ENCODE peak calls at places on chromosome X, in nine cellular contexts. One of them, this sample, is unnamed.

GRCh38 chrX:153669174-153669890 is 4.3 kb downstream of the PNCK start:
- DNase-seq in transverse colon: no peak
- DNase-seq in HCT116: no peak
- DNase-seq in GM23338: no peak
- DNase-seq in HepG2: no peak
- DNase-seq in H1: no peak
- DNase-seq in stomach: no peak
- DNase-seq in suprapubic skin: no peak
- DNase-seq in breast epithelium: peak
- DNase-seq in this sample: no peak

GRCh38 chrX:10952619-10953018 is 158.5 kb upstream of the HCCS start:
- DNase-seq in GM23338: peak
- DNase-seq in HCT116: no peak
- DNase-seq in breast epithelium: no peak
- DNase-seq in HepG2: no peak
- DNase-seq in stomach: no peak
- DNase-seq in H1: peak
- DNase-seq in transverse colon: no peak
- DNase-seq in suprapubic skin: no peak
- DNase-seq in this sample: no peak

GRCh38 chrX:18146954-18147353 is 73.7 kb downstream of the BEND2 start:
- DNase-seq in suprapubic skin: no peak
- DNase-seq in breast epithelium: no peak
- DNase-seq in HepG2: peak
- DNase-seq in H1: no peak
- DNase-seq in transverse colon: no peak
- DNase-seq in stomach: no peak
- DNase-seq in HCT116: no peak
- DNase-seq in GM23338: peak
- DNase-seq in this sample: no peak

GRCh38 chrX:73851014-73852009 is 288.3 kb downstream of the CHIC1 start:
- DNase-seq in breast epithelium: no peak
- DNase-seq in GM23338: no peak
- DNase-seq in HepG2: no peak
- DNase-seq in stomach: peak
- DNase-seq in HCT116: no peak
- DNase-seq in transverse colon: peak
- DNase-seq in suprapubic skin: no peak
- DNase-seq in H1: no peak
- DNase-seq in this sample: peak

GRCh38 chrX:14753436-14753835 is 119.4 kb downstream of the FANCB start:
- DNase-seq in HCT116: no peak
- DNase-seq in stomach: no peak
- DNase-seq in transverse colon: no peak
- DNase-seq in suprapubic skin: no peak
- DNase-seq in GM23338: no peak
- DNase-seq in H1: no peak
- DNase-seq in HepG2: no peak
- DNase-seq in breast epithelium: no peak
- DNase-seq in this sample: no peak

GRCh38 chrX:11666180-11666579 is 460 bp upstream of the ARHGAP6 start:
- DNase-seq in suprapubic skin: no peak
- DNase-seq in H1: no peak
- DNase-seq in GM23338: peak
- DNase-seq in HCT116: no peak
- DNase-seq in breast epithelium: no peak
- DNase-seq in HepG2: no peak
- DNase-seq in stomach: no peak
- DNase-seq in transverse colon: no peak
- DNase-seq in this sample: no peak

GRCh38 chrX:16552546-16552945 is 97.4 kb upstream of the S100G start:
- DNase-seq in stomach: no peak
- DNase-seq in HepG2: no peak
- DNase-seq in H1: no peak
- DNase-seq in breast epithelium: no peak
- DNase-seq in GM23338: no peak
- DNase-seq in HCT116: no peak
- DNase-seq in transverse colon: no peak
- DNase-seq in suprapubic skin: no peak
- DNase-seq in this sample: no peak

GRCh38 chrX:132490086-132490419 is 1.2 kb upstream of the MBNL3 start:
- DNase-seq in suprapubic skin: no peak
- DNase-seq in transverse colon: peak
- DNase-seq in GM23338: no peak
- DNase-seq in HCT116: no peak
- DNase-seq in H1: no peak
- DNase-seq in stomach: no peak
- DNase-seq in HepG2: peak
- DNase-seq in breast epithelium: no peak
- DNase-seq in this sample: no peak

GRCh38 chrX:132433001-132433400 is 55.8 kb downstream of the MBNL3 start:
- DNase-seq in H1: no peak
- DNase-seq in transverse colon: no peak
- DNase-seq in GM23338: peak
- DNase-seq in stomach: no peak
- DNase-seq in breast epithelium: no peak
- DNase-seq in suprapubic skin: no peak
- DNase-seq in HCT116: no peak
- DNase-seq in HepG2: peak
- DNase-seq in this sample: no peak

GRCh38 chrX:45735571-45735970 is 534.9 kb upstream of the DIPK2B start:
- DNase-seq in transverse colon: no peak
- DNase-seq in breast epithelium: no peak
- DNase-seq in stomach: no peak
- DNase-seq in HepG2: no peak
- DNase-seq in H1: no peak
- DNase-seq in HCT116: no peak
- DNase-seq in suprapubic skin: no peak
- DNase-seq in GM23338: no peak
- DNase-seq in this sample: no peak

GRCh38 chrX:53284684-53285447 is 3.5 kb upstream of the IQSEC2 start:
- DNase-seq in HepG2: peak
- DNase-seq in stomach: peak
- DNase-seq in breast epithelium: no peak
- DNase-seq in GM23338: peak
- DNase-seq in transverse colon: peak
- DNase-seq in HCT116: no peak
- DNase-seq in H1: peak
- DNase-seq in suprapubic skin: no peak
- DNase-seq in this sample: no peak

GRCh38 chrX:132216283-132216682 is 3.0 kb downstream of the RAP2C start:
- DNase-seq in suprapubic skin: no peak
- DNase-seq in stomach: no peak
- DNase-seq in transverse colon: no peak
- DNase-seq in HepG2: no peak
- DNase-seq in breast epithelium: no peak
- DNase-seq in H1: no peak
- DNase-seq in GM23338: no peak
- DNase-seq in HCT116: no peak
- DNase-seq in this sample: no peak

GRCh38 chrX:100747090-100747489 is 15.2 kb upstream of the SYTL4 start:
- DNase-seq in stomach: no peak
- DNase-seq in HCT116: no peak
- DNase-seq in transverse colon: no peak
- DNase-seq in breast epithelium: no peak
- DNase-seq in GM23338: no peak
- DNase-seq in HepG2: no peak
- DNase-seq in H1: no peak
- DNase-seq in suprapubic skin: no peak
- DNase-seq in this sample: no peak

DNA sequence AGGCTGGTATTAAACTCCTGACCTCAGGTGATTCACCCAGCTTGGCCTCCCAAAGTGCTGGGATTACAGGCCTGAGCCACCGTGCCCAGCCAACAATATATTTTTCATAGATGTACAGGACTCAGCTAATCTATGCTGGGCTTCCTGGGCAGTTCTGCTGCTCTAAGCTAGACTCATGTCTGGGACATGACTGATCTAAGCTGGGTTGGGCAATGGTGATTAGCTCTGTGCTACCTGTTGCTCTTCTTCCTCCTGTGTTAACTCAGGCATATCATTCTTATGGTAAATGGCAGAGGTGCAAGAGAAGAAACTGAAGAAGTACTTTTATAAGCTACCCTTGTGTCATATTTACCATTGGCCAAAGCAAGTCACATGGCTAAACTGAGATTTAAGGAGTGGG is 11.4 kb upstream of the SUPT20HL2 start:
- DNase-seq in HCT116: no peak
- DNase-seq in suprapubic skin: no peak
- DNase-seq in HepG2: no peak
- DNase-seq in stomach: no peak
- DNase-seq in H1: no peak
- DNase-seq in breast epithelium: no peak
- DNase-seq in transverse colon: no peak
- DNase-seq in GM23338: no peak
- DNase-seq in this sample: no peak
- TF ChIP-seq POLR2AphosphoS5 in HCT116: no peak
- TF ChIP-seq POLR2AphosphoS5 in suprapubic skin: no peak
- TF ChIP-seq POLR2AphosphoS5 in HepG2: no peak
- TF ChIP-seq POLR2AphosphoS5 in stomach: no peak
- TF ChIP-seq POLR2AphosphoS5 in H1: no peak
- TF ChIP-seq POLR2AphosphoS5 in breast epithelium: no peak
- TF ChIP-seq POLR2AphosphoS5 in transverse colon: no peak
- TF ChIP-seq POLR2AphosphoS5 in GM23338: no peak
- TF ChIP-seq POLR2AphosphoS5 in this sample: no peak

DNA sequence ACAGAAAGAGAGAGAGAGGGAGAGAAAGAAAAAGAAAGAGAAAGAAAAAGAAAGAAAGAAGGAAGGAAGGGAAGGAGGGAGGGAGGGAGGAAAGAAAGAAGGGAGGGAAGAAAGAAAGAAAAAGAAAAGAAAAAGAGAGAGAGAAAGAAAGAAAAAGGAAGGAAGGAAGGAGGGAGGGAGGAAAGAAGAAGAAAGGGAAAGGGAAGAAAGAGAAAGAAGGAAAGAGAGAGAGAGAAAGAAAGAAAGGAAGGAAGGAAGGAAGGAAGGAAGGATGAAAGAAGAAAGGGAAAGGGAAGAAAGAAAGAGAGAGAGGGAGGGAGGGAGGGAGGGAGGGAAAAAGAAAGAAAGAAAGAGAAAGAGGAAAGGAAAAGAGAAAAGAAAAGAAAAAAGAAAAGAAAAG is 10.8 kb downstream of the OPHN1 start:
- DNase-seq in GM23338: no peak
- DNase-seq in transverse colon: no peak
- DNase-seq in suprapubic skin: no peak
- DNase-seq in stomach: no peak
- DNase-seq in H1: no peak
- DNase-seq in breast epithelium: no peak
- DNase-seq in HepG2: no peak
- DNase-seq in HCT116: no peak
- DNase-seq in this sample: no peak
- TF ChIP-seq POLR2AphosphoS5 in GM23338: no peak
- TF ChIP-seq POLR2AphosphoS5 in transverse colon: no peak
- TF ChIP-seq POLR2AphosphoS5 in suprapubic skin: no peak
- TF ChIP-seq POLR2AphosphoS5 in stomach: no peak
- TF ChIP-seq POLR2AphosphoS5 in H1: no peak
- TF ChIP-seq POLR2AphosphoS5 in breast epithelium: no peak
- TF ChIP-seq POLR2AphosphoS5 in HepG2: no peak
- TF ChIP-seq POLR2AphosphoS5 in HCT116: no peak
- TF ChIP-seq POLR2AphosphoS5 in this sample: no peak

DNA sequence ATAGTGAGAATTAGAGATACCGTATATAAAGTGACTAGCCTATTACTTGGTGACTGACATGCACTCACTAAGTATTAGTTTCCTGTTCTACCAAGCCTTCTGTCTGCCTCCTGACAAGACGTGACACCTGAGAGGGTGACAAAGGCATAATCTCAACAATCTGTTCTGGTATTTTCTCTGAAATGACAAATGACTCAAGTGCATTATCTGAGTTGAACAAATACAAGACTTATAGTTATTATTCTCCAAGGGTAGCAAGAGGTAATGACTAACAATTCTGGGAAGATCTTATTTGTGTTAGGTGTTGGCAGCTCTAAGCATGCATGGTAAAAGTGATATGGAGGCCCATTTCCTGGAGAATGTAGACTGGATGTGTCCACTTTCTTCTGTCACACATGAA is 60.6 kb downstream of the SYTL5 start:
- DNase-seq in HepG2: no peak
- DNase-seq in breast epithelium: no peak
- DNase-seq in transverse colon: no peak
- DNase-seq in GM23338: no peak
- DNase-seq in suprapubic skin: no peak
- DNase-seq in HCT116: no peak
- DNase-seq in H1: no peak
- DNase-seq in stomach: no peak
- DNase-seq in this sample: no peak
- TF ChIP-seq POLR2AphosphoS5 in HepG2: no peak
- TF ChIP-seq POLR2AphosphoS5 in breast epithelium: no peak
- TF ChIP-seq POLR2AphosphoS5 in transverse colon: no peak
- TF ChIP-seq POLR2AphosphoS5 in GM23338: no peak
- TF ChIP-seq POLR2AphosphoS5 in suprapubic skin: no peak
- TF ChIP-seq POLR2AphosphoS5 in HCT116: no peak
- TF ChIP-seq POLR2AphosphoS5 in H1: no peak
- TF ChIP-seq POLR2AphosphoS5 in stomach: peak
- TF ChIP-seq POLR2AphosphoS5 in this sample: no peak

GRCh38 chrX:40230646-40231045 is 132.9 kb upstream of the BCOR start:
- DNase-seq in transverse colon: no peak
- DNase-seq in H1: no peak
- DNase-seq in GM23338: no peak
- DNase-seq in stomach: no peak
- DNase-seq in HepG2: no peak
- DNase-seq in HCT116: no peak
- DNase-seq in breast epithelium: no peak
- DNase-seq in suprapubic skin: no peak
- DNase-seq in this sample: no peak
- TF ChIP-seq POLR2AphosphoS5 in transverse colon: no peak
- TF ChIP-seq POLR2AphosphoS5 in H1: no peak
- TF ChIP-seq POLR2AphosphoS5 in GM23338: no peak
- TF ChIP-seq POLR2AphosphoS5 in stomach: no peak
- TF ChIP-seq POLR2AphosphoS5 in HepG2: no peak
- TF ChIP-seq POLR2AphosphoS5 in HCT116: no peak
- TF ChIP-seq POLR2AphosphoS5 in breast epithelium: no peak
- TF ChIP-seq POLR2AphosphoS5 in suprapubic skin: no peak
- TF ChIP-seq POLR2AphosphoS5 in this sample: no peak